ENCODE peak calls at places on chromosomes 2 and 18, in ten cellular contexts. Y is K562, U is brain microvascular endothelial cell, A is A549, P is GM12865, Q is sigmoid colon, M is HepG2, D is keratinocyte, G is cardiac muscle cell, T is tibial artery. O is an unnamed sample.
A peak's percentile ranks its signal among the peaks of the same experiment; 100 is the strongest.

GRCh38 chr2:40202798-40203400 is 249.0 kb downstream of the SLC8A1 start:
- DNase-seq in U (no peak), D (no peak), M (no peak), A (no peak), Y (no peak), T (no peak), Q (no peak), P (no peak), G (no peak), O (peak; percentile 24)

GRCh38 chr2:107635883-107636282 is 190.8 kb upstream of the RGPD4 start:
- DNase-seq in Y (no peak), M (no peak), U (peak; percentile 70), D (peak; percentile 62), P (no peak), G (peak; percentile 50), T (no peak), Q (no peak), A (no peak), O (peak; percentile 3)

GRCh38 chr2:86476092-86476491 is 34.9 kb downstream of the KDM3A start:
- DNase-seq in A (no peak), P (no peak), Q (no peak), G (peak; percentile 67), D (no peak), T (no peak), U (peak; percentile 33), M (no peak), Y (no peak), O (no peak)

GRCh38 chr2:221501210-221501882 is 70.8 kb downstream of the EPHA4 start:
- DNase-seq in M (no peak), P (no peak), G (peak; percentile 86), D (no peak), U (peak; percentile 48), T (no peak), A (no peak), Q (no peak), Y (no peak), O (no peak)

GRCh38 chr18:77650799-77651385 is 401.2 kb downstream of the GALR1 start:
- DNase-seq in D (no peak), M (peak; percentile 24), G (peak; percentile 66), A (peak; percentile 44), P (peak; percentile 64), Y (peak; percentile 67), U (peak; percentile 28), Q (peak; percentile 87), T (peak; percentile 55), O (no peak)

GRCh38 chr2:134375935-134376334 is 122.1 kb downstream of the MGAT5 start:
- DNase-seq in Q (peak; percentile 85), T (no peak), P (no peak), U (peak; percentile 18), Y (no peak), M (peak; percentile 75), G (peak; percentile 67), A (peak; percentile 23), D (no peak), O (peak; percentile 36)

GRCh38 chr18:23166863-23167531 is 31.7 kb downstream of the CABLES1 start:
- DNase-seq in Y (no peak), Q (no peak), A (no peak), T (no peak), U (peak; percentile 31), D (no peak), G (peak; percentile 75), P (no peak), M (no peak), O (no peak)

GRCh38 chr2:42438685-42439084 is 55.1 kb downstream of the KCNG3 start:
- DNase-seq in M (no peak), P (no peak), Q (no peak), A (no peak), Y (no peak), G (no peak), U (no peak), T (no peak), D (no peak), O (no peak)

GRCh38 chr2:237592425-237592980 is 2.0 kb upstream of the RAB17 start:
- DNase-seq in Q (no peak), Y (no peak), T (no peak), M (no peak), A (no peak), G (no peak), P (no peak), U (no peak), D (no peak), O (no peak)
- TF ChIP-seq CTCF in Q (no peak), Y (no peak), T (no peak), M (no peak), A (no peak), G (no peak), P (no peak), U (no peak), D (no peak), O (no peak)

GRCh38 chr2:25314514-25315315 is 27.0 kb downstream of the DNMT3A start:
- DNase-seq in D (no peak), A (no peak), M (peak; percentile 41), T (peak; percentile 62), P (peak; percentile 88), Q (peak; percentile 88), G (peak; percentile 74), Y (no peak), U (no peak), O (no peak)
- H3K4me3 ChIP-seq in D (no peak overlapping the region), A (no peak overlapping the region), M (no peak overlapping the region), T (no peak overlapping the region), P (peak overlapping the region; percentile 27), Q (peak overlapping the region; percentile 19), G (no peak overlapping the region), Y (no peak overlapping the region), U (no peak overlapping the region), O (no peak overlapping the region)

GRCh38 chr18:52667388-52667787 is 327.4 kb downstream of the DCC start:
- DNase-seq in D (no peak), P (no peak), G (no peak), T (no peak), Y (no peak), U (no peak), A (no peak), M (no peak), Q (no peak), O (no peak)

GRCh38 chr18:52670903-52671302 is 330.9 kb downstream of the DCC start:
- DNase-seq in T (no peak), D (no peak), U (peak; percentile 1), Q (no peak), Y (no peak), P (peak; percentile 38), M (peak; percentile 4), G (peak; percentile 2), A (peak; percentile 45), O (no peak)
- TF ChIP-seq CTCF in T (peak; percentile 15), D (no peak), U (peak; percentile 8), Q (peak; percentile 27), Y (no peak), P (no peak), M (no peak), G (no peak), A (peak; percentile 37), O (no peak)

GRCh38 chr2:160227252-160227651 is 27.2 kb upstream of the ITGB6 start:
- DNase-seq in P (no peak), T (no peak), G (no peak), U (peak; percentile 82), M (no peak), Q (no peak), D (no peak), A (peak; percentile 80), Y (no peak), O (no peak)
- H3K4me3 ChIP-seq in P (no peak overlapping the region), T (no peak overlapping the region), G (no peak overlapping the region), U (no peak overlapping the region), M (no peak overlapping the region), Q (no peak overlapping the region), D (peak overlapping the region; percentile 42), A (peak overlapping the region; percentile 5), Y (no peak overlapping the region), O (no peak overlapping the region)

DNA sequence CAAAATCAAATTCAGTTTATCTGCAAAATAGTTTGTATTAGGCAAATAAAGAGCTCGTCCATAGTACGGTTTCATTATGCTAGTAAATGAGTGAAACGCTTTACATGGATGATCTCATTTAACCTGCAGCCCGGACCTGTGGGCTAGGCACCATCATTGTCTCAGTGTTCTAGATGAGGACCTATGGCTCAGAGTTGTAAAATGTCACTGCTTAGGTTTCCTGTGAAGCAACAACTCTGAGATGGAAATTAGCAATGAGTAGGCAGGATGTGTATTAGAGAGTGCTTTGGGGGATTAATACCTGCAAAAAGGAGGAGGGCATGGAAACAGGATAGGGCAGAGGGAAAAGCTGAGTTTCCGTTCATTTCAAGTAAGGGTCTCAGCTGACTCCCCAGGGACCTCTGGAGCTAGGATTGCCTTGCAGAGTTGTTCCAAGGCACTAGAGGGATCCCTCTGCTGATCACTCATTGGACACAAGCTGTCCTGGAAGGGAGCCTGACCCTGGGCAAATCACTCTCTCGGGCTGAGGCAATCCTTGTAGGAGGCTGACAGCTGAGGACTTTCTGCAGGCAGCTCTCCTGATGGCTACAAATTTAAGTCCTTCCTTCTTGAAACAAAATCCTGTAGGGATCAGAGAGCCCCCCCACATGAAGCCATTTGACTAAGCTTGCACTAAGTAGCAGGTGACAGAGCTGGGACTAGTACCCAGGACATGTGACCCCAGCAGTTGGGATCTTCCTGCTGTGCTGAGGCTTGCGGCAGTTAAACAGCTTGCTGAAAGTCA is 58.8 kb upstream of the SIX2 start:
- DNase-seq in G (peak; percentile 69), Y (no peak), P (no peak), Q (no peak), T (no peak), A (no peak), D (no peak), U (no peak), M (no peak), O (no peak)
- TF ChIP-seq CTCF in G (peak; percentile 19), Y (no peak), P (no peak), Q (no peak), T (no peak), A (no peak), D (no peak), U (peak; percentile 25), M (no peak), O (no peak)